ENCODE peak calls at places on chromosomes 2 and 18, in five cellular contexts. X, R, G, E and F are unnamed samples.

GRCh38 chr2:240431663-240432424 is 3.6 kb upstream of the GPC1 start:
- DNase-seq in X (no peak), R (peak), G (no peak), E (no peak), F (no peak)

GRCh38 chr2:8666581-8666980 is 15.3 kb upstream of the ID2 start:
- DNase-seq in X (no peak), R (no peak), G (no peak), E (no peak), F (no peak)

GRCh38 chr2:237878321-237879057 is 19.1 kb downstream of the RAMP1 start:
- DNase-seq in X (no peak), R (peak), G (no peak), E (no peak), F (no peak)

GRCh38 chr2:26706616-26707473 is 14.3 kb downstream of the KCNK3 start:
- DNase-seq in X (no peak), R (no peak), G (no peak), E (no peak), F (no peak)

GRCh38 chr2:242034996-242035814 is 165.7 kb downstream of the RTP5 start:
- DNase-seq in X (no peak), R (peak), G (no peak), E (no peak), F (no peak)

GRCh38 chr18:2916184-2916583 is 69.4 kb downstream of the EMILIN2 start:
- DNase-seq in X (no peak), R (no peak), G (no peak), E (no peak), F (no peak)

GRCh38 chr2:43305537-43305936 is 79.1 kb upstream of the ZFP36L2 start:
- DNase-seq in X (no peak), R (no peak), G (peak), E (no peak), F (no peak)

GRCh38 chr2:99809259-99809900 is 319.6 kb upstream of the REV1 start:
- DNase-seq in X (no peak), R (no peak), G (no peak), E (no peak), F (no peak)

GRCh38 chr2:21395366-21395765 is 271.6 kb downstream of the TDRD15 start:
- DNase-seq in X (no peak), R (no peak), G (no peak), E (no peak), F (no peak)

GRCh38 chr2:43123056-43123455 is 103.3 kb downstream of the ZFP36L2 start:
- DNase-seq in X (no peak), R (no peak), G (peak), E (no peak), F (no peak)

GRCh38 chr2:43774617-43775016 is 778 bp downstream of the DYNC2LI1 start:
- DNase-seq in X (no peak), R (no peak), G (no peak), E (no peak), F (no peak)

GRCh38 chr2:238398577-238398976 is 28.1 kb upstream of the ASB1 start:
- DNase-seq in X (no peak), R (no peak), G (no peak), E (no peak), F (no peak)

GRCh38 chr18:2891526-2892431 is 45.0 kb downstream of the EMILIN2 start:
- DNase-seq in X (no peak), R (no peak), G (no peak), E (no peak), F (no peak)

GRCh38 chr18:40489301-40489700 is 1465.7 kb upstream of the PIK3C3 start:
- DNase-seq in X (no peak), R (no peak), G (no peak), E (no peak), F (no peak)